ENCODE peak calls at places on chromosomes 7 and 10, in seven cellular contexts. A, S, F, M, Z, I and E are unnamed samples.

GRCh38 chr7:15397921-15398560 is 163.8 kb downstream of the AGMO start:
- DNase-seq in A (no peak), S (no peak), F (no peak), M (no peak), Z (no peak), I (no peak), E (no peak)

GRCh38 chr10:79229081-79229541 is 118.2 kb upstream of the PPIF start:
- DNase-seq in A (no peak), S (no peak), F (no peak), M (no peak), Z (no peak), I (no peak), E (no peak)

GRCh38 chr7:33623267-33623666 is 282.1 kb upstream of the BMPER start:
- DNase-seq in A (no peak), S (peak), F (no peak), M (no peak), Z (no peak), I (no peak), E (peak)

GRCh38 chr7:130488376-130489139 is 3.3 kb upstream of the MEST start:
- DNase-seq in A (no peak), S (peak), F (no peak), M (no peak), Z (no peak), I (no peak), E (no peak)

GRCh38 chr7:16695621-16696237 is 49.7 kb downstream of the BZW2 start:
- DNase-seq in A (no peak), S (peak), F (no peak), M (peak), Z (no peak), I (peak), E (peak)

GRCh38 chr10:72221278-72221677 is 5.2 kb upstream of the ASCC1 start:
- DNase-seq in A (no peak), S (no peak), F (no peak), M (no peak), Z (no peak), I (no peak), E (no peak)

GRCh38 chr7:45580053-45580872 is 6.1 kb downstream of the ADCY1 start:
- DNase-seq in A (peak), S (no peak), F (no peak), M (no peak), Z (no peak), I (no peak), E (no peak)

GRCh38 chr7:134493091-134493490 is 34.2 kb upstream of the AKR1B1 start:
- DNase-seq in A (no peak), S (no peak), F (no peak), M (no peak), Z (no peak), I (no peak), E (no peak)

GRCh38 chr10:69474688-69475432 is 23.6 kb downstream of the TSPAN15 start:
- DNase-seq in A (no peak), S (peak), F (no peak), M (no peak), Z (no peak), I (peak), E (peak)

GRCh38 chr10:43110318-43111071 is 27.8 kb upstream of the CSGALNACT2 start:
- DNase-seq in A (no peak), S (peak), F (no peak), M (no peak), Z (no peak), I (peak), E (peak)

GRCh38 chr10:91163709-91164474 is 56.6 kb upstream of the PCGF5 start:
- DNase-seq in A (peak), S (peak), F (peak), M (peak), Z (peak), I (peak), E (peak)
- TF ChIP-seq CTCF in A (peak), S (no peak), F (no peak), M (no peak), Z (no peak), I (no peak), E (no peak)

GRCh38 chr7:142819530-142819929 is 35.3 kb upstream of the EPHB6 start:
- DNase-seq in A (no peak), S (no peak), F (no peak), M (no peak), Z (no peak), I (no peak), E (no peak)
- H3K4me3 ChIP-seq in A (no peak), S (no peak), F (no peak), M (no peak), Z (no peak), I (no peak), E (no peak)

DNA sequence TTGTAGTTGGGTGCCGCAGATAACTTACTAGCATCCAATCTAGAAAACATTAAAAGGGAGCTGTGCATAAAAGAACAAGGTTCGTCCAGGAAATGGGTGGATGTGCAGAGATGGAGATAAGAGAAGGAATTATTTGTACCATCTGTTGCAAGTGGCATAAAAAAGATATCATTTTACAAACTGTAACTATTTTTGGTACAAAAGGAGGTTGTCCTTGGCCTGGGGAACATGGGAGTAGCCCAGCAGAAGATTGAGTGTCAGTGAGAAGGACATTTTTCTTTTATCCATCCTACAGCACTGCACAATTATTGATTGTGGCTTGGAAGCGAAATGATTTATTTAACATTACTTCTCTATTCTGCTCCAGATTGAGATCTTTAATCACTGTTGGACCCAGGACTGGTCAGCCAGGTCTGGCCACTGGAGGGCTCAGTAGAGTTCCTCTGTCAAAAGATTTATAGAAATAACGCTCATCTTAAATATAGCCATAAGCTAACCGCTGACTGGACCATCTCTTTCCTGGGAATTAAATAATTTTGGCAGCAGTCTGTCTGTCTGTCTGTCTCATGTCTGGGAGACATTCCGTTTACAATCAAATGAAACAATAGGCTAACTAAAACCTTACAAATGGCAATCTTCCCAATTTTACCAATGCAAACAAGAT is 254.1 kb downstream of the KIAA1217 start:
- DNase-seq in A (no peak), S (no peak), F (no peak), M (no peak), Z (no peak), I (peak), E (peak)
- TF ChIP-seq CTCF in A (no peak), S (peak), F (no peak), M (no peak), Z (no peak), I (peak), E (peak)

GRCh38 chr10:75295901-75296441 is 60.2 kb upstream of the COMTD1 start:
- DNase-seq in A (no peak), S (no peak), F (no peak), M (no peak), Z (no peak), I (no peak), E (no peak)
- H3K4me3 ChIP-seq in A (peak), S (no peak), F (peak), M (no peak), Z (peak), I (peak), E (no peak)